ENCODE peak calls at places on chromosomes 1 and 21, in four cellular contexts. E is K562, G is HepG2, T is SK-N-SH. W is an unnamed sample.

GRCh38 chr1:221892301-221892830 is 150.5 kb upstream of the DUSP10 start:
- DNase-seq in E (no peak), T (no peak), G (no peak), W (no peak)

GRCh38 chr1:210647406-210648333 is 319.0 kb downstream of the HHAT start:
- DNase-seq in E (no peak), G (no peak), T (peak; percentile 54), W (no peak)

GRCh38 chr1:89356658-89357400 is 7.0 kb upstream of the GBP6 start:
- DNase-seq in T (no peak), G (peak; percentile 89), E (no peak), W (no peak)

GRCh38 chr1:228691926-228692325 is 43.4 kb upstream of the RHOU start:
- DNase-seq in E (no peak), G (peak; percentile 72), T (peak; percentile 45), W (peak; percentile 67)

GRCh38 chr1:54800899-54801759 is at the start of gene TTC22:
- DNase-seq in G (no peak), E (peak; percentile 63), T (no peak), W (peak; percentile 24)

GRCh38 chr1:147721711-147722110 is 38.7 kb downstream of the GJA5 start:
- DNase-seq in G (no peak), E (no peak), T (no peak), W (no peak)

GRCh38 chr1:155598842-155599331 is 11.1 kb upstream of the MSTO1 start:
- DNase-seq in G (no peak), T (no peak), E (no peak), W (no peak)

GRCh38 chr1:28755701-28756100 is 19.0 kb downstream of the YTHDF2 start:
- DNase-seq in G (peak; percentile 13), T (no peak), E (no peak), W (no peak)

GRCh38 chr1:45583666-45584350 is at the start of gene NASP:
- DNase-seq in T (peak; percentile 90), E (peak; percentile 94), G (peak; percentile 74), W (peak; percentile 63)

GRCh38 chr1:185155600-185156320 is 993 bp downstream of the TRMT1L start:
- DNase-seq in G (no peak), E (no peak), T (no peak), W (no peak)

GRCh38 chr1:156490401-156491032 is 10.1 kb downstream of the MEF2D start:
- DNase-seq in G (no peak), E (no peak), T (peak; percentile 46), W (no peak)

GRCh38 chr1:232292246-232292645 is 337.7 kb downstream of the SIPA1L2 start:
- DNase-seq in T (no peak), G (no peak), E (no peak), W (no peak)

GRCh38 chr1:19704247-19705113 is 39.8 kb downstream of the HTR6 start:
- DNase-seq in G (peak; percentile 53), E (peak; percentile 86), T (peak; percentile 84), W (peak; percentile 28)

GRCh38 chr1:181129771-181130606 is 41.5 kb downstream of the IER5 start:
- DNase-seq in E (peak; percentile 92), T (no peak), G (no peak), W (no peak)

GRCh38 chr1:216310776-216311175 is 112.5 kb downstream of the USH2A start:
- DNase-seq in E (no peak), G (no peak), T (no peak), W (no peak)

GRCh38 chr1:79657916-79658662 is 651.6 kb upstream of the ADGRL4 start:
- DNase-seq in G (no peak), E (no peak), T (no peak), W (no peak)

DNA sequence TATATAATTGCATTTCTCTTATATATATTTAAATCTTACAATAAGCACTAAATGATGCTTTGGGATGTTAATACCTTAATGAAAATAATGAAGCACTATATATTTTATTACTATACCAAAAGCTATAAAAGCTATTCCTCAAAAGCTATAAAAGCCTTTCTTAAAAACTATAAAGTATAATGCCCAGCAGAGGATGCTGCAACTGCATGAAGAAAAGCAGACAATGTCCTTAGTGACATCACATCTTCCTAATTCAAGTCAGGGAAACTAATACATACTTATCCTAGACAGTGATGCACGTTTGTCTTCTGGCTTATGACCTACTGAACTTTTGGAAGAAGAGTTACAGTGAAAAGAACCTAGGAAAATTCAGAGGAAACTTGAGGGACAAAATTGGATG is 13.6 kb upstream of the C1orf185 start:
- DNase-seq in T (no peak), E (peak; percentile 19), G (no peak), W (peak; percentile 7)
- TF ChIP-seq ELF1 in T (no peak), E (no peak), G (no peak), W (no peak)

GRCh38 chr1:1507305-1507704 is 4.7 kb upstream of the ATAD3A start:
- DNase-seq in E (no peak), T (no peak), G (no peak), W (no peak)
- TF ChIP-seq ELF1 in E (no peak), T (no peak), G (no peak), W (no peak)

GRCh38 chr1:199033709-199034108 is 394.9 kb downstream of the PTPRC start:
- DNase-seq in G (no peak), E (no peak), T (no peak), W (no peak)

GRCh38 chr1:199029401-199029800 is 390.6 kb downstream of the PTPRC start:
- DNase-seq in E (no peak), G (no peak), T (no peak), W (no peak)

DNA sequence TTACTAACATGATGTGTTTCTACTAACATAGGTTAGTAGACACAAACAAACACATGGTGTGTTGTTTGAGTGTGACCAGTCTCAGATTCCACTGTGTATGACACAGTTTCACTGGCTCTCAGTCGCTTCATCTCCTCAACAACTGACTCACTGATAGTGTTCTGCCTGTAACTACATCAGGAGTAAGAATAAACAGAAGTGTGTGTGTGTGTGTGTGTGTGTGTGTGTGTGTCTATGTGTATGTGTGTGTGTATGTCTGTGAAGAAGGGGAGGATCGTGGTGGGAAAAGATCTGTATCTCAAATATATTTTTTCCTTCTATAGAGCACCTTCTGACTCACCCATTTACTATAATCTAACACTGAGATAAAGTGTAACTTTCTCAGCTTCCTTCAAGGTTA is 391.0 kb downstream of the PTPRC start:
- DNase-seq in T (no peak), E (no peak), G (no peak), W (no peak)
- TF ChIP-seq ELF1 in T (no peak), E (no peak), G (no peak), W (no peak)

DNA sequence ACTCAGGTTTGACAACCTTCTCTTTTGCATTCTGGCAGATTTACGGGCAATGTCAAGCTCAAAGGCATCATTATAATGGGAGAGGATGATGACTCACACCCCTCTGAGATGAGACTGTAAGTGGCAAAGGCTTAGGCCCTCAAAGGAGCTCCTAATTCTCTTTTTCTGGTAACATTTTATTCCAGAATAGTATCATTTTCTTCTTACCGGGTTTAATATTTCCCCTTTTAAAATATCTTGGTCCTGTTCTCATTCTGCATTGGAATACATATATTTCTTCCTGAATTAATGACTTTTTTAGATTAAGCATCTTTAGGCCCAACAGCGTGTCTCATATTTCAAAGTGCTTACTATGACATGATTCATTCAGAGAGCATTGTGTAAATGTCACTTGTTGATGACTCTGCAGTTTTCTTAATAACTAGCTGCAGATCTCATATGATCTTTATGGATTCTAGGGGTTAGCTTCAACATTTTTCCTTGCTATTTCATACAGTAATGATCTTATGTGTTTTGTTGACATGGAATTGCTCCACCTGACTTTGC is 1.7 kb downstream of the PITHD1 start:
- DNase-seq in T (no peak), E (no peak), G (no peak), W (no peak)
- TF ChIP-seq ELF1 in T (no peak), E (no peak), G (no peak), W (no peak)

DNA sequence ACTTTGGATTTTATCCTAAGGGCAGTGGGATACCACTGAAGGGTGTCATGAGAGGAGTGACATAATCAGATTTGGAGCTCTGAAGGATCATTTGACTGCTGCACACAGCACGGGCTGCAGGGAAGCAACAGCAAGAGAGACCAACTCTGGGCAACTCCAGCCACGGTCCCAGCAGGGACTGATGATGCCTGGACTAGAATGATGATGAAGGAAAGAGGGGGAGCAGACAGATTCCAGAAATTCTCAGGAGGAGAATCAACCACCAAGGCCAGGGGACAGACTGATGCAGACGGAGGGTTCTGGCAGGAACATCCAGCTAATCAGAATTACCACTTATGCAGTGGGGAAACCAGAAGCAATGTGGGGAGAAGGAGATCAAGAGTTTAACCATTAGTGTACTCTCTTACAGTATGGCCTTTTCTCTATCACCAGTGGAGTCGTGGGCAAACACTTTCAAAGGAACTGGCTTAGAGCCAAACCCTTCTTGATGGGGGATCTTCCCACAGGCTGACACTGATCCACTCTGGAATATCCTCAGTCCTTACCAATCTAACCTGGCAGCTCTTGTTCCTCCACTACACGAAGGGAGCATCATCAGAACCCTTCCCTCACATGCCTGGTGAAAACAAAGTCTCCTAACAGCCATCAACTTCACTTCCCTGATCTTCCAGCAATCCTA is 3.3 kb downstream of the URB1 start:
- DNase-seq in G (no peak), T (no peak), E (no peak), W (no peak)
- TF ChIP-seq ELF1 in G (no peak), T (no peak), E (no peak), W (no peak)

GRCh38 chr1:187047298-187047697 is 218.5 kb downstream of the PLA2G4A start:
- DNase-seq in E (no peak), T (no peak), G (no peak), W (no peak)
- TF ChIP-seq ELF1 in E (no peak), T (no peak), G (no peak), W (no peak)

DNA sequence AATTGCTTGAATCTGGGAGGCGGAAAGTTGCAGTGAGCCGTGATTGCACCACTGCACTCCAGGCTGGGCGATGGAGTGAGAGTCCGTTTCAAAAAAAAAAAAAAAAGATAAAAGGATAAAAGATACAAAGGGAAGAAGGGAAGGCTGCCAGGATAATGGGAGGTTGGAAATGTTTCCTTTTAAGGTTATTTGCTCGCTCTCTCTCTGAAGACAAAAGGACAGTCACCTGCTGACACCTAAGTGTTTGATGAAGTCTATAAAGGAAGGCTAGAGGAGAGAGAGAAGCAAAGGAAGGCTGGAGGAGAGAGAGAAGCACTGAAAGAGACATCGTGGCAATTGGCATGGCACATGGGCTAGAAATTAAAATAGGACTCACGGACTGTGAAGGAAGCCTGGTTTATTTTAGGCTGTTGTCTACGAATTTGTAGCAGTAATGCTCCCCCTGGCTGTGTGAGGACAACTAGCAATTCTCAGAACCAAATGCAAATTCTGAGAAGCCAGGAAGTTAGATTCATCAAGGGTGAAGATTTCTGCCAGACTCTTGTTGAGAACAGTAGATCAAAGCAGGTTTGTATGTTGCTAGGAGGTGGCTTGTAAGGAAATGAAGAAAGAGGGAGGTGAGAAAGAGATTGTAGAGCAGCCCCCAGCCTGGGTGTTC is 154.2 kb downstream of the ZP4 start:
- DNase-seq in T (peak; percentile 14), G (peak; percentile 1), E (no peak), W (no peak)
- TF ChIP-seq ELF1 in T (no peak), G (no peak), E (no peak), W (no peak)

GRCh38 chr21:43203523-43204080 is 34.8 kb downstream of the CRYAA start:
- DNase-seq in E (no peak), G (no peak), T (no peak), W (no peak)
- TF ChIP-seq ELF1 in E (no peak), G (no peak), T (no peak), W (no peak)

GRCh38 chr1:237042892-237043576 is 1.1 kb downstream of the RYR2 start:
- DNase-seq in T (peak; percentile 62), G (no peak), E (no peak), W (no peak)
- TF ChIP-seq ELF1 in T (no peak), G (no peak), E (no peak), W (no peak)

GRCh38 chr1:21251773-21252471 is 38.3 kb downstream of the ECE1 start:
- DNase-seq in T (no peak), G (peak; percentile 91), E (no peak), W (peak; percentile 62)
- TF ChIP-seq ELF1 in T (no peak), G (no peak), E (no peak), W (no peak)